ENCODE peak calls at places on chromosomes 5 and 9, in eight cellular contexts. U is SK-N-SH, T is transverse colon, N is H1, Z is sigmoid colon, S is prostate gland, Y is HepG2, M is HL-60. C is an unnamed sample.
A peak's percentile ranks its signal among the peaks of the same experiment; 100 is the strongest.

GRCh38 chr5:115471674-115472073 is 72.9 kb downstream of the FEM1C start:
- DNase-seq in S (no peak), T (no peak), N (no peak), Y (no peak), U (no peak), M (no peak), Z (no peak), C (peak; percentile 51)

GRCh38 chr5:36643162-36643561 is 36.8 kb downstream of the SLC1A3 start:
- DNase-seq in S (no peak), N (no peak), U (no peak), T (no peak), Z (no peak), Y (no peak), M (no peak), C (no peak)

GRCh38 chr5:106940986-106941385 is 729.8 kb downstream of the EFNA5 start:
- DNase-seq in Y (peak; percentile 6), M (no peak), Z (no peak), T (no peak), S (no peak), N (no peak), U (no peak), C (no peak)

GRCh38 chr9:35406183-35406959 is 83.5 kb upstream of the RUSC2 start:
- DNase-seq in T (peak; percentile 27), U (no peak), S (peak; percentile 69), Z (no peak), N (peak; percentile 80), Y (no peak), M (no peak), C (no peak)

GRCh38 chr9:86867658-86868313 is 79.5 kb downstream of the GAS1 start:
- DNase-seq in T (no peak), S (no peak), U (peak; percentile 20), M (no peak), Y (no peak), N (no peak), Z (no peak), C (no peak)

GRCh38 chr5:55232194-55232984 is 1.0 kb downstream of the CCNO start:
- DNase-seq in N (no peak), Y (no peak), Z (no peak), T (peak; percentile 49), M (no peak), S (peak; percentile 24), U (peak; percentile 39), C (no peak)

GRCh38 chr5:52119768-52120167 is 667.9 kb upstream of the ITGA1 start:
- DNase-seq in M (no peak), U (no peak), Z (no peak), T (no peak), S (no peak), N (no peak), Y (no peak), C (no peak)

GRCh38 chr5:78677777-78678668 is 29.5 kb upstream of the LHFPL2 start:
- DNase-seq in N (no peak), Y (no peak), S (no peak), M (no peak), T (peak; percentile 40), Z (peak; percentile 88), U (peak; percentile 60), C (no peak)

GRCh38 chr5:41253109-41253508 is 39.8 kb upstream of the C6 start:
- DNase-seq in S (no peak), N (no peak), Y (no peak), T (no peak), U (no peak), M (no peak), Z (no peak), C (no peak)

GRCh38 chr5:138468133-138468965 is 3.1 kb downstream of the EGR1 start:
- DNase-seq in N (no peak), Y (no peak), U (no peak), M (no peak), S (no peak), Z (no peak), T (no peak), C (no peak)

GRCh38 chr5:138470322-138471285 is 5.3 kb downstream of the EGR1 start:
- DNase-seq in M (no peak), N (no peak), Z (no peak), Y (no peak), T (peak; percentile 31), U (peak; percentile 31), S (no peak), C (no peak)

GRCh38 chr5:138468966-138469539 is 3.8 kb downstream of the EGR1 start:
- DNase-seq in M (no peak), Y (no peak), U (no peak), S (no peak), T (no peak), N (no peak), Z (no peak), C (no peak)

GRCh38 chr5:138467711-138468132 is 2.4 kb downstream of the EGR1 start:
- DNase-seq in T (peak; percentile 55), U (peak; percentile 20), Y (no peak), S (no peak), Z (no peak), N (no peak), M (no peak), C (no peak)

GRCh38 chr5:138469540-138470321 is 4.5 kb downstream of the EGR1 start:
- DNase-seq in T (peak; percentile 65), Z (peak; percentile 86), N (peak; percentile 31), Y (no peak), M (no peak), U (peak; percentile 39), S (no peak), C (no peak)
- TF ChIP-seq POLR2AphosphoS5 in T (peak; percentile 91), Z (no peak), N (peak; percentile 92), Y (no peak), M (no peak), U (no peak), S (peak; percentile 7), C (no peak)

DNA sequence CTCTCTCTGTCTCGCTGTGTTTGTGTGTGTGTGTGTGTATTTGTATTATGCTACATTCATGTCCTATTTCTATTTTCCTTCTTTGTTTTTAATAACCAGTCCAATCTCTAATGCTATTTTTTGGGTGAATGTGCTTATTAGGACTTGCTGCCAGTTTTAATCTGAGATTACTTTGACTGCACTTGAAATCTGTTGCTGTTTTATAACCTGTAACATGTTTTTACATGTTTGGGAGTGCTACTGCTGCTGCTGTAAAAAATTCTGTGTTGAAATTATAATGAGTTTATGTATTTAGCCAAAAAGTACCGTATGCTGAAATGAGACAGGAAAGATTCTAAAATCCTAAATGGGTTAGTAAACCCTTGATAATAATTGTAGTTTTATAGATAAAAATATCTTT is 104.7 kb upstream of the SSBP2 start:
- DNase-seq in U (no peak), N (no peak), M (no peak), Z (no peak), Y (no peak), S (no peak), T (no peak), C (no peak)
- H3K27ac ChIP-seq in U (peak overlapping the region; percentile 28), N (no peak overlapping the region), M (no peak overlapping the region), Z (peak overlapping the region; percentile 73), Y (no peak overlapping the region), S (no peak overlapping the region), T (no peak overlapping the region), C (peak overlapping the region; percentile 97)

DNA sequence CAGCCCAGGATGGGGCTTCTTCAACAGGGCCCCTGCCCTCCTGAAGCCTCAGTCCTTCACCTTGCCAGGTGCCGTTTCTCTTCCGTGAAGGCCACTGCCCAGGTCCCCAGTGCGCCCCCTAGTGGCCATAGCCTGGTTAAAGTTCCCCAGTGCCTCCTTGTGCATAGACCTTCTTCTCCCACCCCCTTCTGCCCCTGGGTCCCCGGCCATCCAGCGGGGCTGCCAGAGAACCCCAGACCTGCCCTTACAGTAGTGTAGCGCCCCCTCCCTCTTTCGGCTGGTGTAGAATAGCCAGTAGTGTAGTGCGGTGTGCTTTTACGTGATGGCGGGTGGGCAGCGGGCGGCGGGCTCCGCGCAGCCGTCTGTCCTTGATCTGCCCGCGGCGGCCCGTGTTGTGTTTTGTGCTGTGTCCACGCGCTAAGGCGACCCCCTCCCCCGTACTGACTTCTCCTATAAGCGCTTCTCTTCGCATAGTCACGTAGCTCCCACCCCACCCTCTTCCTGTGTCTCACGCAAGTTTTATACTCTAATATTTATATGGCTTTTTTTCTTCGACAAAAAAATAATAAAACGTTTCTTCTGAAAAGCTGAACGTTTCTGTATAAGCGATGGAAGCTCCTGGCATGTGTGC is 23.6 kb downstream of the PCDHGC5 start:
- DNase-seq in T (peak; percentile 90), U (peak; percentile 69), M (peak; percentile 38), Y (peak; percentile 45), Z (peak; percentile 93), N (peak; percentile 93), S (peak; percentile 84), C (no peak)
- TF ChIP-seq POLR2AphosphoS5 in T (peak; percentile 8), U (no peak), M (no peak), Y (no peak), Z (peak; percentile 33), N (peak; percentile 35), S (no peak), C (no peak)

DNA sequence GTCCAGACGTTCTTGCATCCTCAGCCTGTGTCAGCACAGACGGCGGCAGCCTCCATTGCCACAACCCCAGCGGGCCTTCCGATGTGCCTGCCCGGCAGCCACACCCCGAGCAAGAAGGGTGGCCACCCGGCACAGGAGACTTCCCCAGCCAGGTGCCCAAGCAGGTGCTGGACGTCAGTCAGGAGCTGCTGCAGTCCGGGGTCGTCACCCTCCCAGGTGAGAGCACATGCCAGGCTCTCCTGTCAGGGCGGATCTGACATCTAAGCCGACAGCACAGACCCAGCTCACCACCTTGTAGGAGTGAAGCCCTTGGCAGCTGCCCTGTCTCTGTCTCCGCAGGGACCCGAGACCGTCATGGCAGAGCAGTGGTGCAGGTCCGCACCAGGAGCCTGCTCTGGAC is 48.3 kb upstream of the LRRC14B start:
- DNase-seq in T (no peak), Z (no peak), M (no peak), U (no peak), S (no peak), N (no peak), Y (no peak), C (no peak)
- H3K27ac ChIP-seq in T (no peak overlapping the region), Z (no peak overlapping the region), M (no peak overlapping the region), U (no peak overlapping the region), S (no peak overlapping the region), N (no peak overlapping the region), Y (no peak overlapping the region), C (no peak overlapping the region)

GRCh38 chr5:91072891-91073290 is 310.2 kb downstream of the ARRDC3 start:
- DNase-seq in Z (no peak), S (no peak), M (no peak), Y (no peak), U (no peak), N (no peak), T (no peak), C (no peak)

GRCh38 chr5:91074615-91075014 is 308.5 kb downstream of the ARRDC3 start:
- DNase-seq in S (no peak), M (no peak), Z (no peak), U (no peak), Y (peak; percentile 5), T (no peak), N (no peak), C (peak; percentile 48)

GRCh38 chr5:91076138-91076537 is 307.0 kb downstream of the ARRDC3 start:
- DNase-seq in N (no peak), M (no peak), S (no peak), Y (no peak), Z (no peak), T (no peak), U (no peak), C (no peak)

GRCh38 chr5:91069364-91069763 is 313.8 kb downstream of the ARRDC3 start:
- DNase-seq in S (no peak), M (no peak), T (no peak), Y (no peak), N (no peak), U (no peak), Z (no peak), C (no peak)

GRCh38 chr5:91070761-91071429 is 312.2 kb downstream of the ARRDC3 start:
- DNase-seq in U (no peak), T (no peak), S (no peak), Y (no peak), M (no peak), Z (no peak), N (no peak), C (no peak)
- TF ChIP-seq POLR2AphosphoS5 in U (no peak), T (no peak), S (no peak), Y (no peak), M (no peak), Z (no peak), N (no peak), C (no peak)

GRCh38 chr9:70601000-70601929 is 186.8 kb upstream of the KLF9 start:
- DNase-seq in T (peak; percentile 89), N (no peak), Z (peak; percentile 99), U (peak; percentile 70), Y (peak; percentile 5), M (no peak), S (peak; percentile 92), C (no peak)
- H3K27ac ChIP-seq in T (peak overlapping the region; percentile 82), N (no peak overlapping the region), Z (peak overlapping the region; percentile 98), U (peak overlapping the region; percentile 90), Y (no peak overlapping the region), M (no peak overlapping the region), S (peak overlapping the region; percentile 76), C (no peak overlapping the region)

C was measured in SK-N-MC.